ENCODE peak calls at places on chromosome 5, in seven cellular contexts. D, P, L, V, W, O and B are unnamed samples.

GRCh38 chr5:134184155-134185135 is 7.7 kb upstream of the SKP1 start:
- DNase-seq in P (peak; percentile 90), V (peak; percentile 87), L (peak; percentile 71), D (peak; percentile 56), W (peak; percentile 89), O (peak; percentile 69), B (peak; percentile 82)

GRCh38 chr5:129631946-129632345 is 115.9 kb upstream of the MINAR2 start:
- DNase-seq in V (no peak), O (peak; percentile 43), P (no peak), L (no peak), W (no peak), D (no peak), B (no peak)

GRCh38 chr5:5271606-5272321 is 131.6 kb downstream of the ADAMTS16 start:
- DNase-seq in D (no peak), V (no peak), O (peak; percentile 26), P (no peak), W (peak; percentile 28), L (peak; percentile 9), B (peak; percentile 82)

GRCh38 chr5:149604321-149604720 is 23.0 kb downstream of the ARHGEF37 start:
- DNase-seq in D (no peak), V (no peak), O (no peak), L (no peak), W (no peak), P (no peak), B (no peak)

GRCh38 chr5:102654559-102655354 is 100.3 kb upstream of the PAM start:
- DNase-seq in L (no peak), O (no peak), V (no peak), P (no peak), W (no peak), D (no peak), B (no peak)

GRCh38 chr5:93585054-93585751 is 2.2 kb downstream of the NR2F1 start:
- DNase-seq in P (no peak), W (peak; percentile 23), L (peak; percentile 29), O (peak; percentile 29), D (no peak), V (peak; percentile 65), B (no peak)

GRCh38 chr5:170429014-170429413 is 39.8 kb upstream of the KCNMB1 start:
- DNase-seq in W (peak; percentile 14), L (no peak), O (peak; percentile 22), P (no peak), D (no peak), V (peak; percentile 52), B (peak; percentile 66)

GRCh38 chr5:31119938-31120641 is 73.4 kb upstream of the CDH6 start:
- DNase-seq in V (no peak), L (peak; percentile 46), P (no peak), O (no peak), W (peak; percentile 2), D (peak; percentile 47), B (no peak)

GRCh38 chr5:119309290-119309818 is 46.5 kb upstream of the TNFAIP8 start:
- DNase-seq in V (no peak), O (no peak), P (no peak), W (no peak), L (no peak), D (no peak), B (no peak)

GRCh38 chr5:125199968-125200841 is 453.8 kb upstream of the ZNF608 start:
- DNase-seq in V (peak; percentile 37), P (no peak), O (peak; percentile 54), W (peak; percentile 35), L (no peak), D (no peak), B (peak; percentile 83)

GRCh38 chr5:55037046-55037771 is 13.2 kb downstream of the GZMK start:
- DNase-seq in L (no peak), W (no peak), O (peak; percentile 28), P (peak; percentile 46), V (peak; percentile 53), D (no peak), B (peak; percentile 86)

GRCh38 chr5:176162206-176162605 is 76.0 kb upstream of the SIMC1 start:
- DNase-seq in O (no peak), D (no peak), P (no peak), W (no peak), L (no peak), V (no peak), B (no peak)

GRCh38 chr5:136528481-136528880 is 163.1 kb upstream of the TRPC7 start:
- DNase-seq in W (no peak), V (no peak), D (no peak), L (no peak), O (no peak), P (no peak), B (no peak)

GRCh38 chr5:132098151-132098594 is 24.6 kb downstream of the CSF2 start:
- DNase-seq in P (no peak), O (no peak), L (no peak), D (peak; percentile 74), W (no peak), V (no peak), B (no peak)

GRCh38 chr5:43619380-43619779 is 16.4 kb downstream of the NNT start:
- DNase-seq in L (no peak), P (no peak), D (no peak), V (no peak), W (no peak), O (no peak), B (no peak)

GRCh38 chr5:96655506-96655905 is 6.7 kb upstream of the CAST start:
- DNase-seq in D (peak; percentile 42), P (no peak), L (no peak), W (peak; percentile 6), V (no peak), O (peak; percentile 29), B (no peak)

GRCh38 chr5:73370620-73371583 is 77.7 kb downstream of the FOXD1 start:
- DNase-seq in W (peak; percentile 28), D (peak; percentile 98), L (no peak), O (peak; percentile 97), P (no peak), V (no peak), B (peak; percentile 91)

GRCh38 chr5:125142439-125142838 is 396.0 kb upstream of the ZNF608 start:
- DNase-seq in P (no peak), O (no peak), V (no peak), L (no peak), W (no peak), D (peak; percentile 42), B (no peak)

GRCh38 chr5:36734422-36734821 is 128.0 kb downstream of the SLC1A3 start:
- DNase-seq in P (no peak), O (peak; percentile 15), W (peak; percentile 12), L (no peak), V (no peak), D (peak; percentile 36), B (peak; percentile 41)

GRCh38 chr5:33032161-33033085 is 321.3 kb downstream of the NPR3 start:
- DNase-seq in P (no peak), V (no peak), W (peak; percentile 12), D (peak; percentile 73), O (no peak), L (no peak), B (no peak)

GRCh38 chr5:136087961-136088871 is 44.4 kb upstream of the SMAD5 start:
- DNase-seq in V (no peak), P (peak; percentile 32), O (no peak), L (no peak), W (no peak), D (peak; percentile 36), B (no peak)

GRCh38 chr5:73119492-73120157 is 750 bp upstream of the TMEM171 start:
- DNase-seq in W (no peak), D (no peak), L (no peak), V (peak; percentile 62), P (peak; percentile 74), O (peak; percentile 20), B (peak; percentile 40)

DNA sequence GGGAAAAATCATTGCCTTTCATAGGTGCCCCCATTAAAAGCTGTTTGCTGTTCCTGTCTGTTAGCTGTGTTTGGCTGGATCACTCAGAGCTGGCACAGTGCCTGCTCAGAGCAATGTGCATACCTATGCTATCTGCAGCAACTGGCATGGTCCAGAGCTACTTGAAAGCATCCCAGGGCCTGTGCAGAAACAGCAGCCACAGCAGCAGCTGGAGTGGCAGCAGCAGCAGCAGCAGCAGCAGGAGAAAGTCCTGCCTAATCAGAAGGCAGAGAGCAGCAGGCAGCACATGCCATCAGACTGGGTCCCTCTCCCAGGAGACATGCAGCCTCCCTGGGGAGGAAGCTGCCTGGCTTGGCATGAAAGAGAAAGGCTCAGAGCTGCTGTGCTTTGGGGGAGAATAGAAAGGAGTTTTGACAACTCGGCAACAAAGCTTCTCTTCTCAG is 243.8 kb upstream of the WWC1 start:
- DNase-seq in D (no peak), V (peak; percentile 57), O (no peak), W (no peak), L (no peak), P (no peak), B (peak; percentile 87)
- H3K27ac ChIP-seq in D (no peak overlapping the region), V (no peak overlapping the region), O (no peak overlapping the region), W (no peak overlapping the region), L (no peak overlapping the region), P (no peak overlapping the region), B (peak overlapping the region; percentile 69)

DNA sequence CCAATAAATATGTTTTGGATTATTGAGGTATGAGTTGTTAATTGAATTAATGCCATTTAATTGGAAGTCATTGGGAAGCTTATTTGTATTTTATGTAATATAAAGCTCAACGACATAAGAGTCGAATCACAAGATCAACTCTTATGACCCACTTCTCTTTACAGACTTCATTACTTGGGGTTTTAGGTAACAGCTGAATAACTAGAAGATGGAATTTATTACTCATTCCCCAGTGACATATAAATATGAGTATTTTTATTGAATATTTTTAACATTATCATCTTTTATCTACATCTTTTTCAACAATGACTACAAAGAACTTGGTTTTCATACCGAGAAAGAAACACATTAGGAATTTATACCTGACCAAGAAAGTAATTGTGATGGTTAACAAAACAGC is 21.1 kb downstream of the HMGCR start:
- DNase-seq in O (no peak), P (no peak), W (no peak), D (no peak), L (no peak), V (no peak), B (no peak)
- H2BK5ac ChIP-seq in O (no peak overlapping the region), P (no peak overlapping the region), W (no peak overlapping the region), D (no peak overlapping the region), L (no peak overlapping the region), V (no peak overlapping the region), B (no peak overlapping the region)

GRCh38 chr5:98880598-98880997 is 48.2 kb downstream of the CHD1 start:
- DNase-seq in D (no peak), P (no peak), V (no peak), W (no peak), L (no peak), O (no peak), B (no peak)
- H3K27ac ChIP-seq in D (no peak overlapping the region), P (no peak overlapping the region), V (no peak overlapping the region), W (no peak overlapping the region), L (no peak overlapping the region), O (no peak overlapping the region), B (no peak overlapping the region)

DNA sequence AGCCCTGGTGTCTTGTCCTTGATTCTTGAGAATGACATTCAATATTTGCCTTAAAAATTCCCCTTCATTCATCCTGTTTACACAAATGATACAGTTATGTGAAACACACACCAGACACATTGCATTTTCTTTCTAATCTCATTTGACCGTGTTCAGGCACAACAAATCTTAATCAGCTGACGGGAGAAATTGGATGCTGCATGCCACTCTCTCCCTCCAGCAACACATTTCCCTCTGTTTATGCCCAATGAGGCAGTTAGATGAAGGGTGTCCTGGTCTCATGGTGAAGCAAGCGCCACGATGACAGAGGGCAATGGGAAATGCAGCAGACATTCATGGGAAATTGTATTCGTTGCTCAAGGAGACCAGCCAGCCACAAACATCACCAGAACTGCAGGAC is 3.2 kb upstream of the FGF1 start:
- DNase-seq in D (no peak), P (no peak), L (no peak), O (peak; percentile 21), V (no peak), W (no peak), B (no peak)
- H2BK5ac ChIP-seq in D (no peak overlapping the region), P (no peak overlapping the region), L (no peak overlapping the region), O (no peak overlapping the region), V (no peak overlapping the region), W (no peak overlapping the region), B (no peak overlapping the region)

GRCh38 chr5:151107738-151108520 is 27.1 kb upstream of the TNIP1 start:
- DNase-seq in O (no peak), W (no peak), D (peak; percentile 58), V (no peak), L (no peak), P (no peak), B (peak; percentile 51)
- H3K27ac ChIP-seq in O (no peak overlapping the region), W (no peak overlapping the region), D (no peak overlapping the region), V (no peak overlapping the region), L (no peak overlapping the region), P (no peak overlapping the region), B (no peak overlapping the region)